ENCODE peak calls at places on chromosomes 12 and 14, in six cellular contexts. X, C, P, D, H and Z are unnamed samples.

GRCh38 chr14:99325591-99325990 is 53.6 kb upstream of the BCL11B start:
- DNase-seq in X (no peak), C (no peak), P (no peak), D (no peak), H (no peak), Z (no peak)

GRCh38 chr12:95881331-95881955 is 22.7 kb downstream of the SNRPF start:
- DNase-seq in X (no peak), C (no peak), P (peak; percentile 18), D (no peak), H (no peak), Z (no peak)

GRCh38 chr14:101495827-101496778 is 65.2 kb upstream of the DIO3 start:
- DNase-seq in X (peak; percentile 42), C (peak; percentile 80), P (no peak), D (no peak), H (peak; percentile 9), Z (no peak)

GRCh38 chr12:54277823-54278276 is 2.1 kb downstream of the CBX5 start:
- DNase-seq in X (no peak), C (no peak), P (no peak), D (no peak), H (no peak), Z (peak; percentile 20)

GRCh38 chr14:104895207-104895785 is 29.4 kb upstream of the PLD4 start:
- DNase-seq in X (no peak), C (peak; percentile 69), P (no peak), D (no peak), H (no peak), Z (no peak)

GRCh38 chr14:85617799-85618198 is 87.9 kb downstream of the FLRT2 start:
- DNase-seq in X (no peak), C (no peak), P (no peak), D (no peak), H (no peak), Z (no peak)

GRCh38 chr14:64762044-64763034 is 58.1 kb downstream of the PLEKHG3 start:
- DNase-seq in X (peak; percentile 94), C (no peak), P (peak; percentile 87), D (peak; percentile 38), H (peak; percentile 35), Z (peak; percentile 80)

GRCh38 chr14:100531591-100532121 is 55.6 kb downstream of the BEGAIN start:
- DNase-seq in X (no peak), C (peak; percentile 42), P (no peak), D (no peak), H (no peak), Z (no peak)

GRCh38 chr12:121857322-121858246 is 1.1 kb downstream of the HPD start:
- DNase-seq in X (no peak), C (peak; percentile 83), P (no peak), D (no peak), H (peak; percentile 87), Z (no peak)

GRCh38 chr14:35050652-35051051 is 4.6 kb downstream of the FAM177A1 start:
- DNase-seq in X (no peak), C (peak; percentile 61), P (peak; percentile 60), D (no peak), H (peak; percentile 87), Z (no peak)

GRCh38 chr14:105060751-105061427 is 4.3 kb downstream of the GPR132 start:
- DNase-seq in X (no peak), C (peak; percentile 47), P (no peak), D (peak; percentile 59), H (no peak), Z (no peak)

GRCh38 chr14:39043352-39043943 is 59.6 kb downstream of the SEC23A start:
- DNase-seq in X (no peak), C (no peak), P (no peak), D (no peak), H (no peak), Z (no peak)

GRCh38 chr14:74583689-74584434 is 28.2 kb downstream of the LTBP2 start:
- DNase-seq in X (no peak), C (no peak), P (peak; percentile 70), D (no peak), H (no peak), Z (no peak)

GRCh38 chr14:52563120-52563519 is 10.5 kb downstream of the GPR137C start:
- DNase-seq in X (no peak), C (no peak), P (peak; percentile 51), D (no peak), H (no peak), Z (no peak)

GRCh38 chr12:59699408-59700144 is 103.7 kb downstream of the SLC16A7 start:
- DNase-seq in X (no peak), C (no peak), P (peak; percentile 71), D (no peak), H (no peak), Z (no peak)

GRCh38 chr12:112961074-112961473 is 17.2 kb upstream of the OAS2 start:
- DNase-seq in X (no peak), C (no peak), P (no peak), D (no peak), H (no peak), Z (no peak)

GRCh38 chr14:97107070-97107469 is 309.9 kb downstream of the VRK1 start:
- DNase-seq in X (no peak), C (no peak), P (no peak), D (no peak), H (no peak), Z (no peak)

GRCh38 chr12:14873440-14874185 is 12.0 kb downstream of the MGP start:
- DNase-seq in X (no peak), C (no peak), P (no peak), D (no peak), H (no peak), Z (no peak)

GRCh38 chr12:67040861-67041137 is 228.4 kb upstream of the CAND1 start:
- DNase-seq in X (no peak), C (no peak), P (no peak), D (no peak), H (no peak), Z (no peak)

GRCh38 chr12:96989916-96990315 is 82.9 kb downstream of the NEDD1 start:
- DNase-seq in X (no peak), C (no peak), P (no peak), D (no peak), H (peak; percentile 26), Z (peak; percentile 13)

GRCh38 chr14:93962701-93963601 is 13.4 kb downstream of the ASB2 start:
- DNase-seq in X (no peak), C (no peak), P (no peak), D (peak; percentile 67), H (no peak), Z (peak; percentile 44)

GRCh38 chr14:75301666-75302325 is 23.2 kb downstream of the FOS start:
- DNase-seq in X (peak; percentile 77), C (no peak), P (peak; percentile 38), D (no peak), H (no peak), Z (peak; percentile 91)

GRCh38 chr12:132175496-132176357 is 31.5 kb downstream of the NOC4L start:
- DNase-seq in X (no peak), C (no peak), P (no peak), D (no peak), H (no peak), Z (no peak)

GRCh38 chr14:92321701-92322100 is 1.3 kb upstream of the SLC24A4 start:
- DNase-seq in X (no peak), C (no peak), P (no peak), D (no peak), H (no peak), Z (no peak)

GRCh38 chr14:92325835-92326234 is 2.9 kb downstream of the SLC24A4 start:
- DNase-seq in X (no peak), C (no peak), P (no peak), D (no peak), H (no peak), Z (peak; percentile 2)

GRCh38 chr14:92323031-92323915 is at the start of gene SLC24A4:
- DNase-seq in X (no peak), C (no peak), P (no peak), D (no peak), H (no peak), Z (no peak)

GRCh38 chr14:92323916-92324818 is 1.2 kb downstream of the SLC24A4 start:
- DNase-seq in X (no peak), C (no peak), P (no peak), D (no peak), H (no peak), Z (no peak)

GRCh38 chr14:92322516-92322915 is 449 bp upstream of the SLC24A4 start:
- DNase-seq in X (no peak), C (no peak), P (no peak), D (no peak), H (no peak), Z (no peak)
- H3K4me3 ChIP-seq in X (peak overlapping the region; percentile 43), C (no peak overlapping the region), P (no peak overlapping the region), D (no peak overlapping the region), H (no peak overlapping the region), Z (no peak overlapping the region)

GRCh38 chr14:33844118-33844517 is 106.8 kb downstream of the EGLN3 start:
- DNase-seq in X (no peak), C (no peak), P (no peak), D (no peak), H (no peak), Z (no peak)

GRCh38 chr14:33847066-33847465 is 103.8 kb downstream of the EGLN3 start:
- DNase-seq in X (no peak), C (no peak), P (no peak), D (no peak), H (no peak), Z (no peak)

GRCh38 chr14:33848706-33849454 is 102.0 kb downstream of the EGLN3 start:
- DNase-seq in X (peak; percentile 73), C (peak; percentile 58), P (peak; percentile 63), D (no peak), H (peak; percentile 81), Z (peak; percentile 79)

GRCh38 chr14:33848009-33848408 is 102.9 kb downstream of the EGLN3 start:
- DNase-seq in X (no peak), C (no peak), P (no peak), D (no peak), H (no peak), Z (no peak)

GRCh38 chr14:33846100-33846824 is 104.6 kb downstream of the EGLN3 start:
- DNase-seq in X (no peak), C (no peak), P (no peak), D (no peak), H (no peak), Z (no peak)
- H3K27ac ChIP-seq in X (no peak overlapping the region), C (no peak overlapping the region), P (no peak overlapping the region), D (no peak overlapping the region), H (no peak overlapping the region), Z (no peak overlapping the region)

GRCh38 chr12:57151741-57152407 is 4.5 kb upstream of the LRP1-AS start:
- DNase-seq in X (peak; percentile 84), C (no peak), P (peak; percentile 32), D (no peak), H (no peak), Z (no peak)
- H3K4me3 ChIP-seq in X (no peak overlapping the region), C (no peak overlapping the region), P (no peak overlapping the region), D (no peak overlapping the region), H (no peak overlapping the region), Z (no peak overlapping the region)

GRCh38 chr12:38544357-38545066 is 227.9 kb downstream of the ALG10B start:
- DNase-seq in X (no peak), C (no peak), P (no peak), D (no peak), H (no peak), Z (no peak)
- H3K27ac ChIP-seq in X (no peak overlapping the region), C (no peak overlapping the region), P (no peak overlapping the region), D (no peak overlapping the region), H (no peak overlapping the region), Z (no peak overlapping the region)